ENCODE peak calls at places on chromosomes 4 and X, in seven cellular contexts. P is upper lobe of left lung, F is K562, G is A549, L is IMR-90, V is thyroid gland, U is suprapubic skin. O is an unnamed sample.
A peak's percentile ranks its signal among the peaks of the same experiment; 100 is the strongest.

GRCh38 chr4:24472514-24473308 is 111.6 kb downstream of the DHX15 start:
- DNase-seq in P (peak; percentile 95), F (peak; percentile 78), G (peak; percentile 71), L (peak; percentile 74), V (peak; percentile 92), U (peak; percentile 82), O (peak; percentile 76)

GRCh38 chrX:7071390-7071789 is 76.1 kb upstream of the STS start:
- DNase-seq in P (no peak), F (no peak), G (no peak), L (no peak), V (no peak), U (no peak), O (no peak)

GRCh38 chrX:68238568-68238967 is 194.7 kb downstream of the OPHN1 start:
- DNase-seq in P (no peak), F (peak; percentile 13), G (no peak), L (no peak), V (no peak), U (no peak), O (no peak)

GRCh38 chrX:24097741-24098140 is 43.0 kb downstream of the EIF2S3 start:
- DNase-seq in P (no peak), F (no peak), G (no peak), L (peak; percentile 58), V (no peak), U (no peak), O (no peak)

GRCh38 chr4:133483600-133484246 is 334.6 kb downstream of the PCDH10 start:
- DNase-seq in P (no peak), F (no peak), G (no peak), L (peak; percentile 33), V (no peak), U (no peak), O (no peak)

GRCh38 chr4:109294468-109295020 is 7.9 kb downstream of the COL25A1 start:
- DNase-seq in P (no peak), F (no peak), G (no peak), L (peak; percentile 13), V (no peak), U (no peak), O (no peak)

GRCh38 chr4:119730644-119730995 is 102.0 kb upstream of the PDE5A start:
- DNase-seq in P (no peak), F (no peak), G (no peak), L (peak; percentile 21), V (no peak), U (no peak), O (no peak)

GRCh38 chrX:85004255-85004654 is 578 bp downstream of the APOOL start:
- DNase-seq in P (no peak), F (no peak), G (no peak), L (peak; percentile 28), V (no peak), U (no peak), O (no peak)

GRCh38 chrX:12423346-12423745 is 285.1 kb downstream of the FRMPD4 start:
- DNase-seq in P (no peak), F (no peak), G (no peak), L (no peak), V (no peak), U (no peak), O (no peak)

GRCh38 chr4:145805490-145805889 is 125.5 kb downstream of the C4orf51 start:
- DNase-seq in P (no peak), F (peak; percentile 9), G (no peak), L (peak; percentile 21), V (no peak), U (no peak), O (no peak)

GRCh38 chr4:61994036-61994435 is 793.9 kb downstream of the ADGRL3 start:
- DNase-seq in P (no peak), F (no peak), G (no peak), L (peak; percentile 5), V (no peak), U (no peak), O (no peak)

GRCh38 chrX:131816551-131817136 is 206.5 kb upstream of the STK26 start:
- DNase-seq in P (no peak), F (no peak), G (no peak), L (peak; percentile 74), V (no peak), U (peak; percentile 84), O (peak; percentile 84)

GRCh38 chr4:101127176-101127790 is 220.0 kb downstream of the PPP3CA start:
- DNase-seq in P (no peak), F (no peak), G (no peak), L (no peak), V (no peak), U (no peak), O (no peak)

GRCh38 chr4:184757810-184758209 is 23.9 kb upstream of the CENPU start:
- DNase-seq in P (no peak), F (no peak), G (no peak), L (no peak), V (no peak), U (no peak), O (no peak)

GRCh38 chr4:156255205-156255604 is 301.5 kb upstream of the CTSO start:
- DNase-seq in P (no peak), F (no peak), G (no peak), L (no peak), V (no peak), U (no peak), O (no peak)

GRCh38 chrX:112670964-112671363 is 8.8 kb downstream of the LHFPL1 start:
- DNase-seq in P (no peak), F (no peak), G (no peak), L (no peak), V (no peak), U (no peak), O (no peak)

GRCh38 chr4:142743071-142743825 is 102.9 kb downstream of the INPP4B start:
- DNase-seq in P (no peak), F (no peak), G (no peak), L (peak; percentile 45), V (no peak), U (no peak), O (no peak)

GRCh38 chrX:132744470-132744869 is 214.0 kb downstream of the HS6ST2 start:
- DNase-seq in P (no peak), F (no peak), G (no peak), L (no peak), V (no peak), U (no peak), O (no peak)

GRCh38 chr4:6050551-6050950 is 32.3 kb upstream of the C4orf50 start:
- DNase-seq in P (no peak), F (no peak), G (no peak), L (no peak), V (no peak), U (no peak), O (no peak)

GRCh38 chr4:160180206-160180605 is 1077.3 kb downstream of the RAPGEF2 start:
- DNase-seq in P (no peak), F (no peak), G (no peak), L (no peak), V (no peak), U (no peak), O (no peak)

GRCh38 chrX:13029341-13029740 is 15.1 kb downstream of the FAM9C start:
- DNase-seq in P (no peak), F (no peak), G (peak; percentile 44), L (peak; percentile 43), V (peak; percentile 30), U (no peak), O (peak; percentile 71)

GRCh38 chr4:38463268-38463958 is 200.6 kb upstream of the KLF3 start:
- DNase-seq in P (no peak), F (peak; percentile 49), G (no peak), L (no peak), V (no peak), U (no peak), O (no peak)

GRCh38 chrX:97743014-97743413 is 859.3 kb downstream of the RPA4 start:
- DNase-seq in P (no peak), F (no peak), G (no peak), L (no peak), V (no peak), U (no peak), O (no peak)

GRCh38 chrX:109934434-109934833 is 68.5 kb upstream of the TMEM164 start:
- DNase-seq in P (no peak), F (no peak), G (no peak), L (peak; percentile 21), V (no peak), U (no peak), O (no peak)

GRCh38 chr4:90845777-90846176 is 718.6 kb downstream of the CCSER1 start:
- DNase-seq in P (no peak), F (no peak), G (no peak), L (no peak), V (no peak), U (no peak), O (no peak)
- H3K9me3 ChIP-seq in P (no peaks in the 10 kb centered on the region), F (no peaks in the 10 kb centered on the region), G (no peaks in the 10 kb centered on the region), L (peaks cover 2% of the 10 kb centered on the region), V (no peaks in the 10 kb centered on the region), U (no peaks in the 10 kb centered on the region), O (no peaks in the 10 kb centered on the region)

DNA sequence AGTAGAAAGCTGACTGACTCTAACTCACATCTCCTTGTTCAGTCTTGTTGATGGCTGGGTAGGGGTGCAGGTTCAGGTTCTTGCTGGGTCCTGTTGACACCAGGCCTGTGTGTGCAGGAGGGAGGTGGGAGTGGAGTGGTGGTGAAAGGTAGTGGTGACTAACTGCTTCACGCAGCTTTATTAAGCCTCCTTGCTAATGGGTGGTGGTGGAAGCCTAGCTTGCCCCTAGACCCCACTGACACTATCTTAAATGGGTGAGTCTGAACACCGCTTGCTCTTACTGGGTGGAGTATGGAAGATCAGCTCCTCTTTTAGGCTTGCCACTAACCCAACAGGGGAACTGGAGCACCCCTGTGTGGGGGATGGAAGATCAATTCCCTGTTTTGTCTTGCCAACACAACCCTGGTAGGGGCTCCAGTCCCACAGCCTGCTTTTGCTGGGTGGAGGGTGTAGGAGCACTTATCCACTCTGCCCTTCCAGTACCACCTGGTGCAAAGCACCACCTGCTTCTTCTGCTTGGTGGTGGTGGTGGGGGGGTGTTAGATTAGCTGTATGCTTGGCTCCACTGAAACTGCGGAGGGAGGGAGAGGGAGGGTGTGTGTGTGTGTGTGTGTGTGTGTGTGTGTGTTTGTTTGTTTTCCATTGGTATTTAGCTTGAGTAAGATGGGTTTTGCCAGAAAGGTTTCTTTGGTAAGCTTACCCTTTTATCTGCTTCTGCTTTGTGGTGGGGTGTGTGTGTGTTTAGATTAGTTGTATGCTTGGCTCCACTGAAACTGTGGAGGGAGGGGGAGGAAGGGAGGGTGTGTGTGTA is 25.6 kb downstream of the KDM6A start:
- DNase-seq in P (no peak), F (no peak), G (no peak), L (peak; percentile 46), V (no peak), U (no peak), O (peak; percentile 57)
- TF ChIP-seq POLR2A in P (no peak), F (no peak), G (no peak), L (no peak), V (no peak), U (no peak), O (no peak)

DNA sequence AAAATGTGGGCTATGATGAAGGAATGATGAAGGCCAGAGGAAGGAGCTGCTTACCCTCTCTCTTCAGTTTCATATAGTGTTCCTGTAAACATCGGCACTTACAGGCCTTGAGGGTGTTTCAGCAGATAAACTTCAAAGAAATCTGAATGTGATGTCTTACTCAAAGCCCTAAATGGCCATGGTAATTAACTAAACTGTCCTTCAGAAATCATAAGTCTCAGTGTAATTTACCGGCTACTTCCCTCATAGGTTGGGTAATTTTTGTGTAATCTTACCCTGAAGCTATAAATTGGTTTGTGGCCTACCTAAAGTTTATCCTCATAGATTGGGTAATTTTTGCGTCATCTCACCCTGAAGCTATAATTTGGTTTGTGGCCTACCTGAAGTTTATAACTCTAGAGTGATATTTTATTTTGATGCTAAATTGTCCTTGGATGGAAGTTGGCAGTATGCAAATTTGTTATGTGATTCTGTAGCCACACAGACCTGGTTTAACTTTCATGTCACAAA is 2700.3 kb downstream of the ARAP2 start:
- DNase-seq in P (no peak), F (no peak), G (no peak), L (no peak), V (no peak), U (no peak), O (no peak)
- H3K9me3 ChIP-seq in P (no peaks in the 10 kb centered on the region), F (no peaks in the 10 kb centered on the region), G (peaks cover 4% of the 10 kb centered on the region), L (no peaks in the 10 kb centered on the region), V (no peaks in the 10 kb centered on the region), U (peaks cover 16% of the 10 kb centered on the region), O (no peaks in the 10 kb centered on the region)

GRCh38 chrX:48576108-48576507 is 1.8 kb downstream of the RBM3 start:
- DNase-seq in P (no peak), F (no peak), G (no peak), L (no peak), V (no peak), U (no peak), O (no peak)
- TF ChIP-seq POLR2A in P (no peak), F (no peak), G (no peak), L (no peak), V (no peak), U (no peak), O (no peak)